ENCODE peak calls at places on chromosomes 13 and 19, in five cellular contexts. T is H1, J is IMR-90, Y is mammary epithelial cell, O is HCT116. M is an unnamed sample.

GRCh38 chr13:24723206-24723605 is 40.8 kb upstream of the RNF17 start:
- DNase-seq in O (no peak), Y (no peak), J (no peak), T (no peak), M (no peak)

GRCh38 chr19:2723345-2723715 is 2.2 kb upstream of the DIRAS1 start:
- DNase-seq in T (no peak), J (no peak), Y (no peak), O (no peak), M (no peak)

GRCh38 chr13:112238436-112238995 is 137.6 kb upstream of the SPACA7 start:
- DNase-seq in Y (no peak), O (no peak), J (no peak), T (no peak), M (no peak)

GRCh38 chr19:19304186-19304975 is 15.9 kb downstream of the SUGP1 start:
- DNase-seq in Y (no peak), J (no peak), O (no peak), T (no peak), M (no peak)

GRCh38 chr19:34179066-34179465 is 6.8 kb downstream of the LSM14A start:
- DNase-seq in J (no peak), O (no peak), Y (no peak), T (no peak), M (no peak)

GRCh38 chr19:17294051-17294891 is 9.0 kb downstream of the ABHD8 start:
- DNase-seq in O (no peak), Y (no peak), T (peak; percentile 99), J (no peak), M (no peak)

GRCh38 chr13:36369268-36370107 is 23.3 kb upstream of the SPART start:
- DNase-seq in O (no peak), T (no peak), Y (no peak), J (peak; percentile 34), M (no peak)

GRCh38 chr13:35139591-35139990 is 197.5 kb downstream of the NBEA start:
- DNase-seq in Y (no peak), O (no peak), T (no peak), J (peak; percentile 31), M (no peak)

GRCh38 chr19:54388001-54388802 is 23.5 kb upstream of the LAIR1 start:
- DNase-seq in Y (no peak), T (no peak), O (no peak), J (no peak), M (no peak)

GRCh38 chr13:33799950-33800592 is 17.9 kb upstream of the RFC3 start:
- DNase-seq in O (peak; percentile 12), Y (peak; percentile 11), J (peak; percentile 46), T (no peak), M (no peak)

GRCh38 chr13:47251771-47252170 is 354.9 kb upstream of the HTR2A start:
- DNase-seq in T (no peak), J (no peak), Y (no peak), O (no peak), M (no peak)

GRCh38 chr19:46294475-46294874 is 2.4 kb upstream of the HIF3A start:
- DNase-seq in T (no peak), J (no peak), Y (no peak), O (no peak), M (no peak)

GRCh38 chr13:111937763-111938375 is 129.1 kb upstream of the SOX1 start:
- DNase-seq in J (no peak), Y (peak; percentile 32), O (no peak), T (peak; percentile 24), M (no peak)

GRCh38 chr19:15463865-15464371 is 426 bp downstream of the RASAL3 start:
- DNase-seq in T (no peak), J (no peak), Y (no peak), O (no peak), M (peak; percentile 81)

GRCh38 chr13:93505104-93505952 is 278.7 kb downstream of the GPC6 start:
- DNase-seq in Y (no peak), J (peak; percentile 72), O (no peak), T (no peak), M (no peak)

GRCh38 chr13:41547253-41548000 is 90.1 kb downstream of the RGCC start:
- DNase-seq in Y (no peak), O (no peak), T (no peak), J (no peak), M (no peak)

GRCh38 chr19:55643733-55644116 is 276 bp downstream of the ZNF581 start:
- DNase-seq in O (no peak), T (no peak), J (no peak), Y (no peak), M (no peak)

GRCh38 chr13:53442979-53443378 is 414.4 kb downstream of the OLFM4 start:
- DNase-seq in O (no peak), J (no peak), Y (no peak), T (no peak), M (no peak)

GRCh38 chr19:4914736-4915501 is 5.6 kb downstream of the UHRF1 start:
- DNase-seq in Y (peak; percentile 93), O (peak; percentile 76), T (no peak), J (peak; percentile 69), M (no peak)

GRCh38 chr19:19750842-19751790 is 18.2 kb upstream of the ZNF14 start:
- DNase-seq in O (no peak), T (no peak), Y (no peak), J (no peak), M (peak; percentile 72)

GRCh38 chr19:40273469-40274360 is 11.4 kb downstream of the AKT2 start:
- DNase-seq in Y (no peak), J (no peak), O (no peak), T (no peak), M (no peak)

GRCh38 chr19:16070366-16070990 is 5.8 kb upstream of the TPM4 start:
- DNase-seq in T (no peak), Y (peak; percentile 88), O (peak; percentile 86), J (no peak), M (peak; percentile 91)

GRCh38 chr13:99421758-99422555 is 79.3 kb upstream of the TM9SF2 start:
- DNase-seq in T (no peak), Y (no peak), J (no peak), O (no peak), M (no peak)

GRCh38 chr13:88377852-88378251 is 706.7 kb downstream of the SLITRK5 start:
- DNase-seq in Y (no peak), J (no peak), O (no peak), T (no peak), M (no peak)

GRCh38 chr19:10611907-10612306 is 13.4 kb upstream of the SLC44A2 start:
- DNase-seq in Y (no peak), O (no peak), J (no peak), T (no peak), M (no peak)

GRCh38 chr13:67466569-67466968 is 236.4 kb upstream of the PCDH9 start:
- DNase-seq in T (no peak), Y (no peak), O (no peak), J (no peak), M (no peak)

GRCh38 chr13:46149272-46150133 is 32.5 kb downstream of the LCP1 start:
- DNase-seq in Y (peak; percentile 84), J (peak; percentile 12), T (no peak), O (no peak), M (no peak)

GRCh38 chr13:44591316-44591715 is 15.2 kb upstream of the TSC22D1 start:
- DNase-seq in Y (no peak), O (no peak), T (peak; percentile 77), J (no peak), M (no peak)

GRCh38 chr13:21917046-21918010 is 246.5 kb downstream of the FGF9 start:
- DNase-seq in T (no peak), O (no peak), Y (no peak), J (peak; percentile 19), M (no peak)

GRCh38 chr19:12913871-12914690 is 5.0 kb downstream of the SYCE2 start:
- DNase-seq in T (no peak), O (no peak), Y (no peak), J (no peak), M (no peak)

GRCh38 chr13:40176242-40176641 is 490.2 kb downstream of the FOXO1 start:
- DNase-seq in T (no peak), Y (no peak), J (no peak), O (no peak), M (no peak)
- H3K9ac ChIP-seq in T (no peak overlapping the region), Y (no peak overlapping the region), J (no peak overlapping the region), O (no peak overlapping the region), M (no peak overlapping the region)

GRCh38 chr19:41431426-41432386 is 4.5 kb upstream of the B3GNT8 start:
- DNase-seq in T (no peak), Y (peak; percentile 25), J (peak; percentile 31), O (no peak), M (no peak)
- TF ChIP-seq CTCF in T (peak; percentile 27), Y (peak; percentile 51), J (peak; percentile 41), O (peak; percentile 29), M (peak; percentile 17)

GRCh38 chr13:60338754-60339153 is 58.3 kb upstream of the TDRD3 start:
- DNase-seq in T (no peak), O (no peak), J (no peak), Y (no peak), M (no peak)

GRCh38 chr13:60331249-60332012 is 65.6 kb upstream of the TDRD3 start:
- DNase-seq in T (no peak), O (no peak), Y (no peak), J (no peak), M (no peak)

GRCh38 chr13:60335531-60335930 is 61.5 kb upstream of the TDRD3 start:
- DNase-seq in Y (no peak), T (no peak), O (no peak), J (peak; percentile 22), M (no peak)

GRCh38 chr13:60332682-60333081 is 64.3 kb upstream of the TDRD3 start:
- DNase-seq in T (no peak), O (no peak), J (no peak), Y (no peak), M (no peak)

GRCh38 chr13:60334310-60334709 is 62.7 kb upstream of the TDRD3 start:
- DNase-seq in Y (no peak), T (no peak), J (no peak), O (no peak), M (no peak)
- H3K4me3 ChIP-seq in Y (no peak overlapping the region), T (no peak overlapping the region), J (no peak overlapping the region), O (no peak overlapping the region), M (no peak overlapping the region)

DNA sequence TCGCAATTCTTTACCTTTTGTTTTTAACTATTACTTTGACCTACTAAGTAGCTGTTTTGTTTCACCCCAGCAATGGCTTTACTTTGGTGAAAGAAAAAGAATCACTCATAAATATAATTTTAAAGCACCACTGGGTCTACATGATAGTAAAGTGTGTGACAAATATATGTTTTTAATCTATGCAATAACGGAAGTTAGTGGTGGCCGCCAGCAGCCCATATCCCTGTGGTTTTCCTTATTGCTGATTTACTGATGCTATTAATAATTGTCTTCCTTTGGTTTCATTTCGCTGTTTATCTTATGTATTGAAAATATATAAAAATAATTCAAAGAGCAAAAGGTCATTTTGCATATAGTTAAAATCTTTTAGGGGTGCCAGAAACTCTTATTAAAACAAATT is 491.3 kb downstream of the DIAPH3 start:
- DNase-seq in Y (no peak), J (no peak), O (no peak), T (no peak), M (no peak)
- H3K9ac ChIP-seq in Y (no peak overlapping the region), J (no peak overlapping the region), O (no peak overlapping the region), T (no peak overlapping the region), M (no peak overlapping the region)

GRCh38 chr13:29301027-29301426 is 294.5 kb downstream of the SLC7A1 start:
- DNase-seq in J (no peak), T (peak; percentile 52), O (no peak), Y (no peak), M (no peak)

GRCh38 chr13:29304148-29304547 is 291.3 kb downstream of the SLC7A1 start:
- DNase-seq in J (no peak), O (no peak), Y (no peak), T (no peak), M (no peak)
- TF ChIP-seq CTCF in J (no peak), O (no peak), Y (no peak), T (no peak), M (no peak)